ENCODE peak calls at places on chromosome 11, in six cellular contexts. W, Z, B, T, U and N are unnamed samples.

GRCh38 chr11:118074785-118075184 is 2.1 kb upstream of the TMPRSS4 start:
- DNase-seq in W (no peak), Z (no peak), B (no peak), T (no peak), U (no peak), N (no peak)

GRCh38 chr11:119422505-119423416 is at the start of gene THY1:
- DNase-seq in W (no peak), Z (no peak), B (peak; percentile 88), T (peak; percentile 63), U (no peak), N (no peak)

GRCh38 chr11:68071281-68072048 is 32.6 kb downstream of the TCIRG1 start:
- DNase-seq in W (no peak), Z (no peak), B (no peak), T (no peak), U (no peak), N (no peak)

GRCh38 chr11:75792127-75792731 is 22.8 kb upstream of the UVRAG start:
- DNase-seq in W (no peak), Z (no peak), B (no peak), T (no peak), U (no peak), N (no peak)

GRCh38 chr11:61377461-61378160 is 14.8 kb upstream of the TMEM216 start:
- DNase-seq in W (no peak), Z (no peak), B (no peak), T (peak; percentile 77), U (no peak), N (no peak)

GRCh38 chr11:130170345-130170744 is 10.8 kb downstream of the ST14 start:
- DNase-seq in W (no peak), Z (no peak), B (no peak), T (no peak), U (no peak), N (no peak)

GRCh38 chr11:121328213-121328966 is 35.8 kb downstream of the SC5D start:
- DNase-seq in W (no peak), Z (peak; percentile 64), B (no peak), T (no peak), U (no peak), N (no peak)

GRCh38 chr11:116930177-116930576 is 92.8 kb upstream of the APOA1 start:
- DNase-seq in W (peak; percentile 20), Z (peak; percentile 70), B (no peak), T (peak; percentile 32), U (no peak), N (no peak)

GRCh38 chr11:94171693-94172440 is 43.2 kb downstream of the PANX1 start:
- DNase-seq in W (peak; percentile 30), Z (peak; percentile 57), B (peak; percentile 69), T (peak; percentile 55), U (no peak), N (no peak)

GRCh38 chr11:76716268-76716667 is 45.7 kb upstream of the LRRC32 start:
- DNase-seq in W (no peak), Z (no peak), B (no peak), T (no peak), U (no peak), N (no peak)

GRCh38 chr11:28621648-28622215 is 513.5 kb downstream of the METTL15 start:
- DNase-seq in W (no peak), Z (no peak), B (no peak), T (peak; percentile 61), U (no peak), N (no peak)

GRCh38 chr11:131447898-131448297 is 77.5 kb downstream of the NTM start:
- DNase-seq in W (no peak), Z (no peak), B (no peak), T (no peak), U (no peak), N (no peak)

GRCh38 chr11:116986521-116987105 is 111.6 kb downstream of the SIK3 start:
- DNase-seq in W (no peak), Z (peak; percentile 43), B (no peak), T (peak; percentile 95), U (peak; percentile 69), N (no peak)

GRCh38 chr11:11849127-11849746 is 7.5 kb downstream of the USP47 start:
- DNase-seq in W (peak; percentile 61), Z (peak; percentile 72), B (peak; percentile 57), T (peak; percentile 78), U (no peak), N (no peak)

GRCh38 chr11:9462806-9463537 is 2.2 kb downstream of the ZNF143 start:
- DNase-seq in W (no peak), Z (no peak), B (no peak), T (no peak), U (no peak), N (no peak)

GRCh38 chr11:47977651-47978050 is 2.7 kb upstream of the PTPRJ start:
- DNase-seq in W (no peak), Z (no peak), B (no peak), T (no peak), U (no peak), N (no peak)

GRCh38 chr11:10742460-10743208 is 8.4 kb upstream of the CTR9 start:
- DNase-seq in W (no peak), Z (peak; percentile 66), B (no peak), T (peak; percentile 65), U (peak; percentile 66), N (no peak)

GRCh38 chr11:96567667-96568066 is 177.9 kb downstream of the JRKL start:
- DNase-seq in W (no peak), Z (no peak), B (no peak), T (no peak), U (no peak), N (no peak)

GRCh38 chr11:41879186-41879738 is 419.8 kb upstream of the LRRC4C start:
- DNase-seq in W (no peak), Z (no peak), B (no peak), T (peak; percentile 4), U (peak; percentile 5), N (peak; percentile 17)

GRCh38 chr11:29224739-29225384 is 792.0 kb downstream of the KCNA4 start:
- DNase-seq in W (no peak), Z (no peak), B (peak; percentile 61), T (no peak), U (no peak), N (no peak)

GRCh38 chr11:12677131-12677530 is 2.9 kb downstream of the TEAD1 start:
- DNase-seq in W (no peak), Z (no peak), B (no peak), T (peak; percentile 61), U (no peak), N (no peak)

GRCh38 chr11:76151561-76152085 is 54.7 kb downstream of the WNT11 start:
- DNase-seq in W (no peak), Z (no peak), B (no peak), T (no peak), U (no peak), N (no peak)